ENCODE peak calls at places on chromosomes 13 and 19, in six cellular contexts. W is GM12892; J is activated CD4-positive, alpha-beta T cell treated with anti-CD3 and anti-CD28 coated beads for 48 hours; I is stimulated activated CD8-positive, alpha-beta memory T cell treated with anti-CD3 and anti-CD28 coated beads, Interleukin-7, amount 100 ng/mL, for 1 hour; B is NCI-H1092; D is osteocyte. P is an unnamed sample.

GRCh38 chr13:106159295-106160195 is 375.9 kb downstream of the EFNB2 start:
- DNase-seq in B (no peak), D (no peak), W (no peak), I (no peak), J (no peak), P (no peak)

GRCh38 chr13:106418556-106418955 is 116.9 kb downstream of the EFNB2 start:
- DNase-seq in I (no peak), B (no peak), D (no peak), J (no peak), W (no peak), P (no peak)

GRCh38 chr13:75533866-75534265 is 3.8 kb downstream of the COMMD6 start:
- DNase-seq in J (no peak), I (no peak), D (no peak), W (no peak), B (no peak), P (no peak)

GRCh38 chr19:11868188-11868587 is 19.4 kb upstream of the ZNF69 start:
- DNase-seq in J (no peak), B (no peak), W (no peak), I (no peak), D (no peak), P (no peak)

GRCh38 chr13:50829226-50829625 is 14.3 kb downstream of the DLEU7 start:
- DNase-seq in J (no peak), B (no peak), D (no peak), W (no peak), I (no peak), P (no peak)

GRCh38 chr13:109385161-109385560 is 401.2 kb downstream of the IRS2 start:
- DNase-seq in D (no peak), B (peak; percentile 5), I (no peak), W (no peak), J (no peak), P (no peak)

GRCh38 chr19:44925114-44925891 is 10.9 kb downstream of the APOC1 start:
- DNase-seq in B (no peak), D (no peak), I (no peak), J (no peak), W (no peak), P (no peak)

GRCh38 chr13:82747948-82748347 is 1134.3 kb downstream of the SLITRK1 start:
- DNase-seq in B (no peak), W (no peak), I (no peak), D (no peak), J (no peak), P (no peak)

GRCh38 chr13:108155185-108156106 is 59.9 kb downstream of the LIG4 start:
- DNase-seq in J (peak; percentile 68), D (no peak), I (peak; percentile 11), B (peak; percentile 39), W (no peak), P (no peak)

P was measured in breast epithelium.